ENCODE peak calls at places on chromosomes 12 and 14, in five cellular contexts. One of them, this sample, is unnamed. For H3K9me3, the result is how much of the 10 kb centered on the place peaks cover.

GRCh38 chr12:68900241-68900640 is 32.7 kb downstream of the CPM start:
- DNase-seq in AG04450: no peak
- DNase-seq in transverse colon: no peak
- DNase-seq in left ventricle myocardium inferior: no peak
- DNase-seq in adrenal gland: no peak
- DNase-seq in this sample: no peak

GRCh38 chr12:108805136-108805535 is 52.2 kb downstream of the SSH1 start:
- DNase-seq in adrenal gland: no peak
- DNase-seq in AG04450: no peak
- DNase-seq in left ventricle myocardium inferior: no peak
- DNase-seq in transverse colon: no peak
- DNase-seq in this sample: no peak

GRCh38 chr12:96988919-96989318 is 81.9 kb downstream of the NEDD1 start:
- DNase-seq in transverse colon: no peak
- DNase-seq in adrenal gland: no peak
- DNase-seq in AG04450: no peak
- DNase-seq in left ventricle myocardium inferior: no peak
- DNase-seq in this sample: no peak

GRCh38 chr14:81400202-81400678 is at the start of gene STON2:
- DNase-seq in transverse colon: peak
- DNase-seq in AG04450: no peak
- DNase-seq in adrenal gland: peak
- DNase-seq in left ventricle myocardium inferior: no peak
- DNase-seq in this sample: no peak

GRCh38 chr12:40980346-40981005 is 207.6 kb upstream of the PDZRN4 start:
- DNase-seq in AG04450: no peak
- DNase-seq in left ventricle myocardium inferior: no peak
- DNase-seq in transverse colon: no peak
- DNase-seq in adrenal gland: no peak
- DNase-seq in this sample: no peak

GRCh38 chr14:59463773-59464650 is 1.2 kb downstream of the GPR135 start:
- DNase-seq in left ventricle myocardium inferior: peak
- DNase-seq in transverse colon: peak
- DNase-seq in AG04450: no peak
- DNase-seq in adrenal gland: peak
- DNase-seq in this sample: peak

GRCh38 chr14:94771191-94771905 is 1.4 kb upstream of the GSC start:
- DNase-seq in transverse colon: no peak
- DNase-seq in adrenal gland: no peak
- DNase-seq in left ventricle myocardium inferior: no peak
- DNase-seq in AG04450: no peak
- DNase-seq in this sample: peak

GRCh38 chr12:68453876-68454275 is 121.7 kb upstream of the MDM1 start:
- DNase-seq in transverse colon: no peak
- DNase-seq in left ventricle myocardium inferior: no peak
- DNase-seq in adrenal gland: no peak
- DNase-seq in AG04450: no peak
- DNase-seq in this sample: no peak

GRCh38 chr12:6764011-6764828 is 1.9 kb upstream of the PTMS start:
- DNase-seq in left ventricle myocardium inferior: peak
- DNase-seq in transverse colon: peak
- DNase-seq in AG04450: peak
- DNase-seq in adrenal gland: peak
- DNase-seq in this sample: peak
- H3K4me3 ChIP-seq in left ventricle myocardium inferior: peak
- H3K4me3 ChIP-seq in transverse colon: no peak
- H3K4me3 ChIP-seq in AG04450: peak
- H3K4me3 ChIP-seq in adrenal gland: peak
- H3K4me3 ChIP-seq in this sample: peak

GRCh38 chr14:22564463-22564862 is 24.6 kb downstream of the DAD1 start:
- DNase-seq in left ventricle myocardium inferior: no peak
- DNase-seq in transverse colon: no peak
- DNase-seq in adrenal gland: no peak
- DNase-seq in AG04450: no peak
- DNase-seq in this sample: no peak

GRCh38 chr14:22563987-22564386 is 25.0 kb downstream of the DAD1 start:
- DNase-seq in transverse colon: no peak
- DNase-seq in adrenal gland: no peak
- DNase-seq in AG04450: no peak
- DNase-seq in left ventricle myocardium inferior: no peak
- DNase-seq in this sample: no peak

GRCh38 chr14:22560638-22561365 is 28.2 kb downstream of the DAD1 start:
- DNase-seq in AG04450: no peak
- DNase-seq in left ventricle myocardium inferior: no peak
- DNase-seq in adrenal gland: no peak
- DNase-seq in transverse colon: no peak
- DNase-seq in this sample: no peak

GRCh38 chr14:22561366-22561660 is 27.7 kb downstream of the DAD1 start:
- DNase-seq in AG04450: no peak
- DNase-seq in adrenal gland: no peak
- DNase-seq in transverse colon: no peak
- DNase-seq in left ventricle myocardium inferior: no peak
- DNase-seq in this sample: no peak

DNA sequence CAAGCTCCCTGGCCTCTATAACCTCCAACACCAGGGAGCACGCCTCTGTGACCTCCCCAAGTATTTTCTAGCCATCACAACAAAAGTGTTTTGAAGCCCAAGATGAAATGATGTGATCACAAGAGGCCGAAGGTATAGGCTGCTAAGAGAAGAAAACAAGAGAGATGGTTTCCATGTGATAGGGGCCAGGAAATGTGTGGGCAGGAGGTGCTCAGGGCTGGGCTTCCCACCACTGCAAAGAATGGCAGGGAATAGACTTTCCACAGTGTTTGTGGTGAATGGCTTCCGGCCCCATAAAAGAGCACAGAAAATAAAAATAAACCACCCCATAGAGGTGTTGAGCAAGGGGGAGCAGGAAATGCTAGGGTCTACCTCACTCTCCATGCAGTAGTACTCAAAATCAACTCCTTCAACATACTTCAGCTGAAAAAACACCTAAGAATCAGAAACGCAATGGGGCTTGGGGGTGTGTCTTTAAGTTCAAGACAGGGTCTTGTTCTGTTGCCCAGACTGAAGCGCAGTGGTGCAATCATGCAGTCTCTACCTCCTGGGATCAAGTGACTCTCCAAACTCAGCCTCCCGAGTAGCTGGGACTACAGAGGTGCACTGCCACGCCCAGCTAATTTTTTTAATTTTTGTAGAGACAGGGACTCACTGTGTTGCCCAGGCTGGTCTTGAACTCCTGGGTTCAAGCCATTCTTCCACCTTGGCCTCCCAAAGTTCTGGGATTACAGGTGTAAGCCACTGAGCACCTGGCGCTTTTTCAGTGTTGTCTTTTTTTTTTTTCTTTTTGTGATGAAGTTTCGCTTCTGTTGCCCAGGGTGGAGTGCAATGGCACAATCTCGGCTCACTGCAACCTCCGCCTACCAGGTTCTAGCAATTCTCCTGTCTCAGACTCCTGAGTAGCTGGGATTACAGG is 27.1 kb downstream of the DAD1 start:
- DNase-seq in transverse colon: peak
- DNase-seq in adrenal gland: no peak
- DNase-seq in left ventricle myocardium inferior: no peak
- DNase-seq in AG04450: no peak
- DNase-seq in this sample: no peak
- H3K27ac ChIP-seq in transverse colon: peak
- H3K27ac ChIP-seq in adrenal gland: no peak
- H3K27ac ChIP-seq in left ventricle myocardium inferior: peak
- H3K27ac ChIP-seq in AG04450: no peak
- H3K27ac ChIP-seq in this sample: no peak

DNA sequence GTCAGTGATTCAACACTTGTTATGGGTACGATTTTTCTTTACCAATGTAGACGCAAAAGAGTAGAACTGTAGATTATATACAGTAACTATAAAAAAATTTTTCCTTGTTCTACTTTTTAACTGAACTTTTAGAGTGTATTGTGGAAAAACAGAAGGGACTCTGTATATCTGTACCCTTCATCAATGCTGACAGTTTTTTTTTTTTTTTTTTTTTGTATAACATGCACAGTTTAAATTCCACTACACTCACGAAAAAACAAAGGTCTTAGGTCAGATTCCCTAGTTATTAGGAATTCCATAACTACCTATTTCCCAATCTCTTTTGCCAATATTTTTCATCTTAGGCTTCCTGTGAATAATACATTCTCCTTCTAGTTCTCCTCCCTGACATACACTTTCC is 6.4 kb downstream of the DDHD1 start:
- DNase-seq in AG04450: no peak
- DNase-seq in adrenal gland: no peak
- DNase-seq in transverse colon: no peak
- DNase-seq in left ventricle myocardium inferior: no peak
- DNase-seq in this sample: no peak
- H3K9me3 ChIP-seq in AG04450: under half
- H3K9me3 ChIP-seq in adrenal gland: under half
- H3K9me3 ChIP-seq in transverse colon: under half
- H3K9me3 ChIP-seq in left ventricle myocardium inferior: under half
- H3K9me3 ChIP-seq in this sample: under half

DNA sequence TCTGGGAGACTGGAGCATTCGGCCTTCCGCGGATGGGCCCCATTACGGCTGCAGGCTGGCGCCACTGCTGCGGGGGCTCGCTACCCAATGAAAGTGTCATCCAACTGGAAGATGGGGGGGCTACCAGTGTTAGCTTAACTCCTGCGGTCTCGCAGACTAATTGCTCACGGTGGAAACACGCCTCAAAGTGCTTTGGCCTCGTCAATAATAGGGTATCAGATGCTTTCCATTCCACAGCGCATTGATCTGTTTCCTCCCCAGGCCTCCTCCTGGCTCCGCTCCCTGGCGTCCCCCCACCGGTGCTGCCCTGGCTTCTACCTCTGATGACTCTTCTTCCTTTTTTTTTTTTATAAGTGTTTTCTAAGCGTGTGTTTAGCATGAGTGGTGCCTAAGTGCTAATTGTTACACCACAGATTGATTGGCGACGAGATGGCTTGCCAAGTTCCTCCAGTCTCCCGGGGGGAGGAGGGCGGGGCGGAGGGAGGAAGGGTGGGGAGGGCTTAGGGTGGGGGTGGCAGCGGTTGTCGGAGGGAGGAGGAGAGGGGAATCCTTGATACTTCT is 678.2 kb downstream of the MED13L start:
- DNase-seq in left ventricle myocardium inferior: peak
- DNase-seq in AG04450: no peak
- DNase-seq in adrenal gland: no peak
- DNase-seq in transverse colon: peak
- DNase-seq in this sample: peak
- H3K4me3 ChIP-seq in left ventricle myocardium inferior: peak
- H3K4me3 ChIP-seq in AG04450: no peak
- H3K4me3 ChIP-seq in adrenal gland: peak
- H3K4me3 ChIP-seq in transverse colon: no peak
- H3K4me3 ChIP-seq in this sample: no peak

DNA sequence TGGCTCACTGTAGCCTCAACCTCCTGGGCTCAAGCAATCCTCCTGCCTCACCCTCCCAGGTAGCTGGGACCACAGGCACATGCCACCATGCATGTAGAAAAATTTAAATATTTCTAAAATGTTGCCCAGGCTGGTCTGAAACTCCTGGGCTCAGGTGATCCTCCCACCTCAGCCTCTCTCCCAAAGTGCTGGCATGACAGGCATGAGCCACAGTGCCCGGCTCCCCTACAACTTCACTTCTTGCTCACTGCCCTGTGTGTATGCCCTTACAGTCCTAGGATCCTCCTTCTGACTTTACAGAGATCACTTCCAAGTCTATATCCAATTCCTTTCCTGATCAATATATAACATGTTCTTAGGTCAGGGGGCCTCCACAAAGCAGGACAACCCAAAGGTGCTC is 23.8 kb upstream of the CREBL2 start:
- DNase-seq in transverse colon: no peak
- DNase-seq in left ventricle myocardium inferior: no peak
- DNase-seq in AG04450: no peak
- DNase-seq in adrenal gland: no peak
- DNase-seq in this sample: no peak
- H3K27ac ChIP-seq in transverse colon: no peak
- H3K27ac ChIP-seq in left ventricle myocardium inferior: no peak
- H3K27ac ChIP-seq in AG04450: no peak
- H3K27ac ChIP-seq in adrenal gland: no peak
- H3K27ac ChIP-seq in this sample: no peak

DNA sequence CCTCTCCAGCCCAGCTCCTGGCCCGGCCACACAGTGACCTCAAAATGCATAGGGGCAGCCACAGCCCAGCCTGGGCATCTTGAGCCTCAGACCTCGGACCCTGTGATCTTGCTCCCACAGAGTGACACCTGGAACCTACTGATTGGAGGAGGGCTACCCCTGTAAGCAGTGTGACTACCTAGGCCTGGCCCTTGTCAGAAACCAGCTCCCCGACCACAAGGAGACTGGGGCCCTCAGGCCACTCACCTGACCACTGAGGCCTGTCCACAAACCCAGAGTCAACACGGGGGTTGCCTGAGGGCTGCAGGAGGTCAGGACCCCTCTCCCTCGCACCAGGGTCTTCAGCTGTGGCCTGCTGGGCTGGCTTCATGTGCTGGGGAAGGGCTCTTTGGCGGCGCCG is 9.0 kb downstream of the ANHX start:
- DNase-seq in adrenal gland: no peak
- DNase-seq in left ventricle myocardium inferior: no peak
- DNase-seq in transverse colon: no peak
- DNase-seq in AG04450: no peak
- DNase-seq in this sample: peak
- H3K9me3 ChIP-seq in adrenal gland: under half
- H3K9me3 ChIP-seq in left ventricle myocardium inferior: half or more
- H3K9me3 ChIP-seq in transverse colon: under half
- H3K9me3 ChIP-seq in AG04450: half or more
- H3K9me3 ChIP-seq in this sample: half or more